ENCODE peak calls at places on chromosomes 7 and 10, in seven cellular contexts. N is fibroblast of the aortic adventitia, Q is BJ, S is lower leg skin, P is MCF 10A, A is upper lobe of right lung, F is cardiac fibroblast. J is an unnamed sample.
A peak's percentile ranks its signal among the peaks of the same experiment; 100 is the strongest.

GRCh38 chr10:103584216-103585010 is 90.9 kb downstream of the NEURL1 start:
- DNase-seq in A (no peak), F (no peak), P (no peak), N (no peak), Q (no peak), S (no peak), J (no peak)

GRCh38 chr10:3173173-3173878 is 744 bp upstream of the PITRM1 start:
- DNase-seq in S (no peak), A (peak; percentile 96), Q (no peak), F (no peak), P (no peak), N (no peak), J (no peak)

GRCh38 chr10:110147961-110148360 is 59.4 kb upstream of the MXI1 start:
- DNase-seq in A (no peak), Q (no peak), S (no peak), P (no peak), F (no peak), N (no peak), J (no peak)

GRCh38 chr10:107971973-107972372 is 807.5 kb upstream of the SORCS1 start:
- DNase-seq in S (no peak), N (peak; percentile 55), Q (peak; percentile 3), A (no peak), P (peak; percentile 89), F (peak; percentile 48), J (peak; percentile 32)

GRCh38 chr10:6154566-6154965 is 48.2 kb upstream of the PFKFB3 start:
- DNase-seq in P (no peak), S (no peak), A (no peak), N (no peak), Q (no peak), F (no peak), J (no peak)

GRCh38 chr10:84352251-84352842 is 24.0 kb downstream of the CCSER2 start:
- DNase-seq in F (peak; percentile 77), A (peak; percentile 73), S (peak; percentile 86), Q (no peak), N (peak; percentile 63), P (peak; percentile 77), J (peak; percentile 63)

GRCh38 chr10:79128923-79129305 is 60.1 kb downstream of the ZMIZ1 start:
- DNase-seq in P (no peak), F (no peak), S (no peak), N (no peak), Q (no peak), A (no peak), J (no peak)

GRCh38 chr10:104099274-104099673 is 13.6 kb upstream of the COL17A1 start:
- DNase-seq in A (no peak), F (peak; percentile 72), N (peak; percentile 46), P (no peak), Q (no peak), S (no peak), J (no peak)

GRCh38 chr7:100247152-100247757 is 27.5 kb downstream of the PVRIG start:
- DNase-seq in Q (no peak), S (no peak), A (no peak), N (peak; percentile 52), F (peak; percentile 53), P (peak; percentile 93), J (peak; percentile 57)

GRCh38 chr7:42237162-42237821 is at the start of gene GLI3:
- DNase-seq in A (peak; percentile 88), S (peak; percentile 97), Q (peak; percentile 55), F (peak; percentile 92), P (peak; percentile 95), N (peak; percentile 93), J (peak; percentile 90)
- TF ChIP-seq CTCF in A (peak; percentile 29), S (no peak), Q (peak; percentile 47), F (peak; percentile 51), P (peak; percentile 12), N (peak; percentile 45), J (peak; percentile 39)

GRCh38 chr10:12635127-12635541 is 285.8 kb downstream of the CAMK1D start:
- DNase-seq in F (no peak), P (no peak), N (no peak), Q (no peak), S (peak; percentile 76), A (no peak), J (no peak)

GRCh38 chr10:12631787-12632562 is 282.6 kb downstream of the CAMK1D start:
- DNase-seq in F (no peak), S (no peak), A (no peak), N (no peak), P (no peak), Q (no peak), J (no peak)

GRCh38 chr10:12634532-12634931 is 285.2 kb downstream of the CAMK1D start:
- DNase-seq in F (no peak), P (no peak), A (no peak), S (peak; percentile 79), N (no peak), Q (no peak), J (no peak)

GRCh38 chr10:12631216-12631615 is 281.9 kb downstream of the CAMK1D start:
- DNase-seq in F (peak; percentile 7), N (peak; percentile 4), P (peak; percentile 54), A (no peak), Q (no peak), S (no peak), J (no peak)

GRCh38 chr10:12633776-12634390 is 284.5 kb downstream of the CAMK1D start:
- DNase-seq in N (no peak), F (no peak), S (peak; percentile 45), Q (no peak), P (no peak), A (no peak), J (no peak)
- TF ChIP-seq CTCF in N (no peak), F (no peak), S (no peak), Q (no peak), P (no peak), A (no peak), J (no peak)

GRCh38 chr10:102432162-102432950 is at the start of gene CUEDC2:
- DNase-seq in A (peak; percentile 98), S (peak; percentile 99), Q (peak; percentile 59), P (peak; percentile 97), N (peak; percentile 97), F (peak; percentile 98), J (peak; percentile 91)
- TF ChIP-seq CTCF in A (no peak), S (no peak), Q (peak; percentile 2), P (no peak), N (no peak), F (no peak), J (no peak)

GRCh38 chr7:87609946-87610345 is 9.3 kb upstream of the ABCB1 start:
- DNase-seq in A (no peak), S (no peak), N (no peak), Q (no peak), P (no peak), F (no peak), J (no peak)
- TF ChIP-seq CTCF in A (no peak), S (no peak), N (no peak), Q (no peak), P (no peak), F (no peak), J (no peak)

DNA sequence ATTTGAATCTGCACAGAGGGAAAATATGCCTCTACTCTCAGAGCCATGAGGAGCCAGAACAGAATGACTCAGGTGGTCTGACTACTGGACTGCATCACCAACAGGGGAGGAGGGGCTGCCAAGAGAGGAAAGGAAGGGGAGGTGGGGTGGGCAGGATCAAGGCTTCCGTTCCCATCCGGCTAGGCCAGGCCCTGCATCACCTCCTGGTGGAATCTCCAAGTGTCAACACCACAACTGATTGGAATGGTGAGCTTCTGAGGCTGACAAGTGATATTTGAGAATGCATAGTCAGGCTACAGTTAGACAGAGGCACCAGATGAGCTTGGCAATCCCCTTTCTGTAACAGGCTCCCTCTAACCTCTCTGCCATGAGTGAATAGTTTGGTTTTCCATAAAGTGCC is 10.4 kb upstream of the GPR26 start:
- DNase-seq in N (no peak), F (no peak), S (peak; percentile 49), A (peak; percentile 44), Q (no peak), P (no peak), J (peak; percentile 65)
- TF ChIP-seq CTCF in N (no peak), F (no peak), S (no peak), A (no peak), Q (no peak), P (no peak), J (peak; percentile 48)

GRCh38 chr7:22969010-22969431 is 44.9 kb downstream of the HYCC1 start:
- DNase-seq in N (no peak), P (no peak), S (no peak), Q (no peak), A (peak; percentile 69), F (no peak), J (no peak)

DNA sequence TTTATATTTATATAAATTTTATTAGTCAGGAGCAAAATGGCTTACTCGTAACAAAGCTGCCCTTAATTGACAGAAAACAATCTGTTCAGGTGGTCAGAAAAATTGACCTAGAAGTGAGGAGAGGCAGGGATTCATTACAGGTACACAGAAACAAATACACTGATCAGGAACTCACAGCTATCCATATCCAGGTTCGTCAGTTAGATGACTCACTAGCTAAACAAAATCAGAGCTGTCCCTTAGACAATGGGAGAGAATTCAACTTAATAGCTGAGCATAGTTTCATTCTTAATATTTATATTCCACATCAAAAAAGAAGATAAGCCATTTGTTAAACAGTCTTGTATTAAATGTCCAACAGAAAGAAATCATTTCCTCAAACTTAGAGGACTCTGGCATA is 41.7 kb downstream of the HYCC1 start:
- DNase-seq in P (no peak), N (peak; percentile 29), S (no peak), F (peak; percentile 46), Q (no peak), A (no peak), J (no peak)
- TF ChIP-seq CTCF in P (no peak), N (no peak), S (no peak), F (no peak), Q (no peak), A (no peak), J (no peak)

GRCh38 chr10:129740532-129741279 is 223.4 kb downstream of the EBF3 start:
- DNase-seq in P (no peak), N (no peak), F (no peak), S (no peak), A (no peak), Q (no peak), J (no peak)
- TF ChIP-seq CTCF in P (no peak), N (no peak), F (no peak), S (no peak), A (no peak), Q (no peak), J (no peak)